ENCODE peak calls at places on chromosomes 6 and 20, in seven cellular contexts. One of them, this sample, is unnamed.
A peak's percentile ranks its signal among the peaks of the same experiment; 100 is the strongest.

GRCh38 chr6:15616266-15616665 is 46.6 kb downstream of the DTNBP1 start:
- DNase-seq in SHP77: no peak
- DNase-seq in KBM-7: no peak
- DNase-seq in hypothalamus: no peak
- DNase-seq in NCI-H1417: peak; percentile 54
- DNase-seq in B cell: no peak
- DNase-seq in stomach: no peak
- DNase-seq in this sample: peak; percentile 58

GRCh38 chr6:75291744-75292143 is 7.2 kb upstream of the TMEM30A start:
- DNase-seq in NCI-H1417: no peak
- DNase-seq in KBM-7: no peak
- DNase-seq in B cell: no peak
- DNase-seq in hypothalamus: no peak
- DNase-seq in stomach: no peak
- DNase-seq in SHP77: no peak
- DNase-seq in this sample: no peak

GRCh38 chr20:59623583-59623982 is 19.2 kb downstream of the PHACTR3 start:
- DNase-seq in SHP77: no peak
- DNase-seq in hypothalamus: no peak
- DNase-seq in NCI-H1417: no peak
- DNase-seq in KBM-7: no peak
- DNase-seq in B cell: no peak
- DNase-seq in stomach: no peak
- DNase-seq in this sample: no peak

GRCh38 chr6:68778356-68779020 is 143.4 kb downstream of the ADGRB3 start:
- DNase-seq in NCI-H1417: peak; percentile 34
- DNase-seq in SHP77: peak; percentile 43
- DNase-seq in B cell: no peak
- DNase-seq in hypothalamus: peak; percentile 58
- DNase-seq in KBM-7: peak; percentile 49
- DNase-seq in stomach: no peak
- DNase-seq in this sample: peak; percentile 72

GRCh38 chr6:118580585-118581419 is 32.7 kb downstream of the PLN start:
- DNase-seq in hypothalamus: no peak
- DNase-seq in NCI-H1417: peak; percentile 12
- DNase-seq in B cell: peak; percentile 17
- DNase-seq in KBM-7: peak; percentile 72
- DNase-seq in SHP77: peak; percentile 60
- DNase-seq in stomach: no peak
- DNase-seq in this sample: peak; percentile 86

GRCh38 chr6:147132889-147133288 is 71.3 kb upstream of the STXBP5 start:
- DNase-seq in stomach: no peak
- DNase-seq in NCI-H1417: no peak
- DNase-seq in KBM-7: no peak
- DNase-seq in hypothalamus: no peak
- DNase-seq in SHP77: no peak
- DNase-seq in B cell: no peak
- DNase-seq in this sample: no peak

GRCh38 chr20:45867811-45868176 is 10.4 kb downstream of the ZSWIM3 start:
- DNase-seq in SHP77: no peak
- DNase-seq in stomach: no peak
- DNase-seq in NCI-H1417: no peak
- DNase-seq in KBM-7: no peak
- DNase-seq in B cell: no peak
- DNase-seq in hypothalamus: no peak
- DNase-seq in this sample: no peak

GRCh38 chr6:27296106-27296783 is 15.8 kb downstream of the POM121L2 start:
- DNase-seq in stomach: no peak
- DNase-seq in NCI-H1417: no peak
- DNase-seq in B cell: no peak
- DNase-seq in SHP77: no peak
- DNase-seq in KBM-7: no peak
- DNase-seq in hypothalamus: no peak
- DNase-seq in this sample: peak; percentile 66

GRCh38 chr6:117536317-117536716 is 53.8 kb downstream of the DCBLD1 start:
- DNase-seq in SHP77: no peak
- DNase-seq in B cell: no peak
- DNase-seq in NCI-H1417: no peak
- DNase-seq in KBM-7: no peak
- DNase-seq in hypothalamus: no peak
- DNase-seq in stomach: no peak
- DNase-seq in this sample: no peak

GRCh38 chr6:106823732-106824351 is 150.7 kb downstream of the CD24 start:
- DNase-seq in B cell: no peak
- DNase-seq in hypothalamus: no peak
- DNase-seq in NCI-H1417: peak; percentile 28
- DNase-seq in SHP77: no peak
- DNase-seq in KBM-7: no peak
- DNase-seq in stomach: peak; percentile 68
- DNase-seq in this sample: peak; percentile 81

GRCh38 chr6:55069132-55069781 is 105.1 kb upstream of the HCRTR2 start:
- DNase-seq in B cell: no peak
- DNase-seq in KBM-7: peak; percentile 69
- DNase-seq in stomach: peak; percentile 32
- DNase-seq in SHP77: peak; percentile 3
- DNase-seq in hypothalamus: peak; percentile 2
- DNase-seq in NCI-H1417: peak; percentile 8
- DNase-seq in this sample: peak; percentile 55

GRCh38 chr6:169589293-169589692 is 112.5 kb downstream of the WDR27 start:
- DNase-seq in B cell: no peak
- DNase-seq in SHP77: no peak
- DNase-seq in NCI-H1417: peak; percentile 14
- DNase-seq in KBM-7: peak; percentile 28
- DNase-seq in hypothalamus: no peak
- DNase-seq in stomach: no peak
- DNase-seq in this sample: no peak

GRCh38 chr20:63736893-63737689 is 627 bp downstream of the LIME1 start:
- DNase-seq in B cell: peak; percentile 78
- DNase-seq in hypothalamus: no peak
- DNase-seq in NCI-H1417: no peak
- DNase-seq in stomach: no peak
- DNase-seq in KBM-7: no peak
- DNase-seq in SHP77: no peak
- DNase-seq in this sample: no peak

GRCh38 chr20:32575805-32576204 is 9.3 kb downstream of the NOL4L start:
- DNase-seq in stomach: no peak
- DNase-seq in B cell: no peak
- DNase-seq in SHP77: no peak
- DNase-seq in KBM-7: no peak
- DNase-seq in hypothalamus: no peak
- DNase-seq in NCI-H1417: no peak
- DNase-seq in this sample: no peak

GRCh38 chr20:49635171-49635570 is 67.2 kb upstream of the PTGIS start:
- DNase-seq in hypothalamus: peak; percentile 22
- DNase-seq in KBM-7: no peak
- DNase-seq in SHP77: no peak
- DNase-seq in B cell: no peak
- DNase-seq in stomach: no peak
- DNase-seq in NCI-H1417: no peak
- DNase-seq in this sample: peak; percentile 85

GRCh38 chr20:12966468-12967085 is 42.2 kb upstream of the SPTLC3 start:
- DNase-seq in stomach: no peak
- DNase-seq in KBM-7: no peak
- DNase-seq in B cell: no peak
- DNase-seq in NCI-H1417: no peak
- DNase-seq in SHP77: peak; percentile 18
- DNase-seq in hypothalamus: no peak
- DNase-seq in this sample: peak; percentile 50

GRCh38 chr20:41201760-41202159 is 64.4 kb downstream of the PLCG1 start:
- DNase-seq in hypothalamus: no peak
- DNase-seq in NCI-H1417: no peak
- DNase-seq in B cell: no peak
- DNase-seq in stomach: no peak
- DNase-seq in SHP77: no peak
- DNase-seq in KBM-7: no peak
- DNase-seq in this sample: no peak

GRCh38 chr6:147194652-147195403 is 9.4 kb upstream of the STXBP5 start:
- DNase-seq in NCI-H1417: no peak
- DNase-seq in KBM-7: peak; percentile 71
- DNase-seq in stomach: no peak
- DNase-seq in SHP77: no peak
- DNase-seq in hypothalamus: no peak
- DNase-seq in B cell: no peak
- DNase-seq in this sample: no peak

GRCh38 chr6:161748535-161749386 is 474.9 kb upstream of the AGPAT4 start:
- DNase-seq in B cell: no peak
- DNase-seq in KBM-7: peak; percentile 51
- DNase-seq in stomach: peak; percentile 51
- DNase-seq in hypothalamus: no peak
- DNase-seq in SHP77: peak; percentile 19
- DNase-seq in NCI-H1417: no peak
- DNase-seq in this sample: peak; percentile 91

GRCh38 chr20:22379472-22379871 is 204.9 kb downstream of the FOXA2 start:
- DNase-seq in hypothalamus: no peak
- DNase-seq in KBM-7: no peak
- DNase-seq in B cell: no peak
- DNase-seq in stomach: no peak
- DNase-seq in NCI-H1417: no peak
- DNase-seq in SHP77: peak; percentile 68
- DNase-seq in this sample: no peak

GRCh38 chr6:75416443-75416842 is 77.2 kb downstream of the FILIP1 start:
- DNase-seq in KBM-7: no peak
- DNase-seq in NCI-H1417: no peak
- DNase-seq in stomach: no peak
- DNase-seq in B cell: no peak
- DNase-seq in hypothalamus: no peak
- DNase-seq in SHP77: no peak
- DNase-seq in this sample: no peak

GRCh38 chr6:12815884-12816600 is 99.5 kb downstream of the PHACTR1 start:
- DNase-seq in hypothalamus: no peak
- DNase-seq in B cell: no peak
- DNase-seq in KBM-7: no peak
- DNase-seq in stomach: no peak
- DNase-seq in NCI-H1417: no peak
- DNase-seq in SHP77: no peak
- DNase-seq in this sample: peak; percentile 24

GRCh38 chr6:130912451-130912850 is 85.2 kb downstream of the SMLR1 start:
- DNase-seq in hypothalamus: no peak
- DNase-seq in SHP77: peak; percentile 3
- DNase-seq in B cell: no peak
- DNase-seq in KBM-7: no peak
- DNase-seq in NCI-H1417: no peak
- DNase-seq in stomach: no peak
- DNase-seq in this sample: peak; percentile 13

GRCh38 chr20:15637971-15638754 is 935.1 kb downstream of the KIF16B start:
- DNase-seq in NCI-H1417: no peak
- DNase-seq in B cell: no peak
- DNase-seq in SHP77: peak; percentile 6
- DNase-seq in stomach: peak; percentile 52
- DNase-seq in KBM-7: no peak
- DNase-seq in hypothalamus: no peak
- DNase-seq in this sample: peak; percentile 84

GRCh38 chr6:28607990-28608389 is 82.3 kb downstream of the GPX5 start:
- DNase-seq in NCI-H1417: no peak
- DNase-seq in stomach: no peak
- DNase-seq in KBM-7: no peak
- DNase-seq in B cell: no peak
- DNase-seq in hypothalamus: no peak
- DNase-seq in SHP77: no peak
- DNase-seq in this sample: no peak

GRCh38 chr6:112939543-112939942 is 592.4 kb downstream of the RFPL4B start:
- DNase-seq in SHP77: peak; percentile 27
- DNase-seq in stomach: no peak
- DNase-seq in B cell: no peak
- DNase-seq in hypothalamus: no peak
- DNase-seq in KBM-7: no peak
- DNase-seq in NCI-H1417: peak; percentile 12
- DNase-seq in this sample: no peak

GRCh38 chr6:87731818-87732661 is 30.0 kb upstream of the AKIRIN2 start:
- DNase-seq in SHP77: peak; percentile 79
- DNase-seq in stomach: peak; percentile 96
- DNase-seq in KBM-7: peak; percentile 97
- DNase-seq in B cell: peak; percentile 56
- DNase-seq in hypothalamus: peak; percentile 26
- DNase-seq in NCI-H1417: peak; percentile 73
- DNase-seq in this sample: peak; percentile 27

GRCh38 chr20:5714261-5715041 is 35.8 kb upstream of the SHLD1 start:
- DNase-seq in NCI-H1417: no peak
- DNase-seq in KBM-7: peak; percentile 61
- DNase-seq in stomach: no peak
- DNase-seq in hypothalamus: no peak
- DNase-seq in SHP77: no peak
- DNase-seq in B cell: peak; percentile 46
- DNase-seq in this sample: peak; percentile 93

GRCh38 chr6:19417713-19418112 is 419.5 kb upstream of the ID4 start:
- DNase-seq in hypothalamus: no peak
- DNase-seq in SHP77: no peak
- DNase-seq in KBM-7: no peak
- DNase-seq in stomach: no peak
- DNase-seq in B cell: no peak
- DNase-seq in NCI-H1417: no peak
- DNase-seq in this sample: no peak

GRCh38 chr6:2396856-2397640 is 151.6 kb upstream of the GMDS start:
- DNase-seq in hypothalamus: no peak
- DNase-seq in SHP77: peak; percentile 65
- DNase-seq in stomach: no peak
- DNase-seq in NCI-H1417: peak; percentile 15
- DNase-seq in KBM-7: no peak
- DNase-seq in B cell: no peak
- DNase-seq in this sample: peak; percentile 53

GRCh38 chr20:52936368-52936986 is 35.7 kb upstream of the TSHZ2 start:
- DNase-seq in B cell: no peak
- DNase-seq in KBM-7: no peak
- DNase-seq in stomach: no peak
- DNase-seq in NCI-H1417: no peak
- DNase-seq in hypothalamus: no peak
- DNase-seq in SHP77: no peak
- DNase-seq in this sample: no peak

GRCh38 chr20:48335421-48336090 is 492.2 kb downstream of the PREX1 start:
- DNase-seq in stomach: no peak
- DNase-seq in SHP77: no peak
- DNase-seq in hypothalamus: no peak
- DNase-seq in KBM-7: no peak
- DNase-seq in NCI-H1417: no peak
- DNase-seq in B cell: no peak
- DNase-seq in this sample: no peak

GRCh38 chr6:28711325-28711724 is 185.6 kb downstream of the GPX5 start:
- DNase-seq in B cell: no peak
- DNase-seq in SHP77: no peak
- DNase-seq in stomach: no peak
- DNase-seq in NCI-H1417: no peak
- DNase-seq in KBM-7: no peak
- DNase-seq in hypothalamus: no peak
- DNase-seq in this sample: no peak